ENCODE peak calls at places on chromosomes 5 and 9, in six cellular contexts. One of them, this sample, is unnamed.
A peak's percentile ranks its signal among the peaks of the same experiment; 100 is the strongest.

GRCh38 chr5:104018299-104018698 is 455.7 kb upstream of the NUDT12 start:
- DNase-seq in pons: no peak
- DNase-seq in mesothelial cell of epicardium: no peak
- DNase-seq in activated CD4-positive, alpha-beta T cell treated with anti-CD3 and anti-CD28 coated beads, Interleukin-2, amount 50 U/mL, for 1 hour: no peak
- DNase-seq in activated T-cell treated with anti-CD3 and anti-CD28 coated beads, Interleukin-2, amount 50 U/mL, for 24 hours: no peak
- DNase-seq in stimulated activated CD4-positive, alpha-beta T cell treated with anti-CD3 and anti-CD28 coated beads, Interleukin-15, amount 100 ng/mL, for 1 hour: no peak
- DNase-seq in this sample: no peak

GRCh38 chr9:31394040-31394473 is 990.4 kb upstream of the ACO1 start:
- DNase-seq in pons: no peak
- DNase-seq in mesothelial cell of epicardium: no peak
- DNase-seq in activated CD4-positive, alpha-beta T cell treated with anti-CD3 and anti-CD28 coated beads, Interleukin-2, amount 50 U/mL, for 1 hour: no peak
- DNase-seq in activated T-cell treated with anti-CD3 and anti-CD28 coated beads, Interleukin-2, amount 50 U/mL, for 24 hours: no peak
- DNase-seq in stimulated activated CD4-positive, alpha-beta T cell treated with anti-CD3 and anti-CD28 coated beads, Interleukin-15, amount 100 ng/mL, for 1 hour: no peak
- DNase-seq in this sample: no peak

GRCh38 chr9:81622471-81623245 is 66.7 kb downstream of the TLE1 start:
- DNase-seq in pons: no peak
- DNase-seq in mesothelial cell of epicardium: no peak
- DNase-seq in activated CD4-positive, alpha-beta T cell treated with anti-CD3 and anti-CD28 coated beads, Interleukin-2, amount 50 U/mL, for 1 hour: no peak
- DNase-seq in activated T-cell treated with anti-CD3 and anti-CD28 coated beads, Interleukin-2, amount 50 U/mL, for 24 hours: no peak
- DNase-seq in stimulated activated CD4-positive, alpha-beta T cell treated with anti-CD3 and anti-CD28 coated beads, Interleukin-15, amount 100 ng/mL, for 1 hour: no peak
- DNase-seq in this sample: no peak

GRCh38 chr5:20615888-20616563 is 628.0 kb upstream of the CDH18 start:
- DNase-seq in pons: no peak
- DNase-seq in mesothelial cell of epicardium: no peak
- DNase-seq in activated CD4-positive, alpha-beta T cell treated with anti-CD3 and anti-CD28 coated beads, Interleukin-2, amount 50 U/mL, for 1 hour: no peak
- DNase-seq in activated T-cell treated with anti-CD3 and anti-CD28 coated beads, Interleukin-2, amount 50 U/mL, for 24 hours: no peak
- DNase-seq in stimulated activated CD4-positive, alpha-beta T cell treated with anti-CD3 and anti-CD28 coated beads, Interleukin-15, amount 100 ng/mL, for 1 hour: no peak
- DNase-seq in this sample: no peak

GRCh38 chr5:161846731-161847130 is 1.2 kb upstream of the GABRA1 start:
- DNase-seq in pons: no peak
- DNase-seq in mesothelial cell of epicardium: no peak
- DNase-seq in activated CD4-positive, alpha-beta T cell treated with anti-CD3 and anti-CD28 coated beads, Interleukin-2, amount 50 U/mL, for 1 hour: no peak
- DNase-seq in activated T-cell treated with anti-CD3 and anti-CD28 coated beads, Interleukin-2, amount 50 U/mL, for 24 hours: no peak
- DNase-seq in stimulated activated CD4-positive, alpha-beta T cell treated with anti-CD3 and anti-CD28 coated beads, Interleukin-15, amount 100 ng/mL, for 1 hour: no peak
- DNase-seq in this sample: no peak

GRCh38 chr9:70101265-70101664 is 57.6 kb downstream of the MAMDC2 start:
- DNase-seq in pons: no peak
- DNase-seq in mesothelial cell of epicardium: no peak
- DNase-seq in activated CD4-positive, alpha-beta T cell treated with anti-CD3 and anti-CD28 coated beads, Interleukin-2, amount 50 U/mL, for 1 hour: no peak
- DNase-seq in activated T-cell treated with anti-CD3 and anti-CD28 coated beads, Interleukin-2, amount 50 U/mL, for 24 hours: no peak
- DNase-seq in stimulated activated CD4-positive, alpha-beta T cell treated with anti-CD3 and anti-CD28 coated beads, Interleukin-15, amount 100 ng/mL, for 1 hour: no peak
- DNase-seq in this sample: no peak

GRCh38 chr9:130713286-130713975 is 19.9 kb downstream of the EXOSC2 start:
- DNase-seq in pons: peak; percentile 52
- DNase-seq in mesothelial cell of epicardium: no peak
- DNase-seq in activated CD4-positive, alpha-beta T cell treated with anti-CD3 and anti-CD28 coated beads, Interleukin-2, amount 50 U/mL, for 1 hour: no peak
- DNase-seq in activated T-cell treated with anti-CD3 and anti-CD28 coated beads, Interleukin-2, amount 50 U/mL, for 24 hours: peak; percentile 41
- DNase-seq in stimulated activated CD4-positive, alpha-beta T cell treated with anti-CD3 and anti-CD28 coated beads, Interleukin-15, amount 100 ng/mL, for 1 hour: no peak
- DNase-seq in this sample: no peak

GRCh38 chr5:120655828-120656435 is 191.8 kb downstream of the PRR16 start:
- DNase-seq in pons: peak; percentile 23
- DNase-seq in mesothelial cell of epicardium: no peak
- DNase-seq in activated CD4-positive, alpha-beta T cell treated with anti-CD3 and anti-CD28 coated beads, Interleukin-2, amount 50 U/mL, for 1 hour: no peak
- DNase-seq in activated T-cell treated with anti-CD3 and anti-CD28 coated beads, Interleukin-2, amount 50 U/mL, for 24 hours: no peak
- DNase-seq in stimulated activated CD4-positive, alpha-beta T cell treated with anti-CD3 and anti-CD28 coated beads, Interleukin-15, amount 100 ng/mL, for 1 hour: no peak
- DNase-seq in this sample: no peak

GRCh38 chr5:176596689-176597416 is 13.1 kb downstream of the GPRIN1 start:
- DNase-seq in pons: no peak
- DNase-seq in mesothelial cell of epicardium: no peak
- DNase-seq in activated CD4-positive, alpha-beta T cell treated with anti-CD3 and anti-CD28 coated beads, Interleukin-2, amount 50 U/mL, for 1 hour: peak; percentile 68
- DNase-seq in activated T-cell treated with anti-CD3 and anti-CD28 coated beads, Interleukin-2, amount 50 U/mL, for 24 hours: peak; percentile 81
- DNase-seq in stimulated activated CD4-positive, alpha-beta T cell treated with anti-CD3 and anti-CD28 coated beads, Interleukin-15, amount 100 ng/mL, for 1 hour: peak; percentile 58
- DNase-seq in this sample: no peak

GRCh38 chr5:126138475-126139005 is 284.7 kb upstream of the GRAMD2B start:
- DNase-seq in pons: no peak
- DNase-seq in mesothelial cell of epicardium: no peak
- DNase-seq in activated CD4-positive, alpha-beta T cell treated with anti-CD3 and anti-CD28 coated beads, Interleukin-2, amount 50 U/mL, for 1 hour: no peak
- DNase-seq in activated T-cell treated with anti-CD3 and anti-CD28 coated beads, Interleukin-2, amount 50 U/mL, for 24 hours: no peak
- DNase-seq in stimulated activated CD4-positive, alpha-beta T cell treated with anti-CD3 and anti-CD28 coated beads, Interleukin-15, amount 100 ng/mL, for 1 hour: no peak
- DNase-seq in this sample: no peak

GRCh38 chr9:125486109-125486508 is 220.9 kb downstream of the MAPKAP1 start:
- DNase-seq in pons: no peak
- DNase-seq in mesothelial cell of epicardium: no peak
- DNase-seq in activated CD4-positive, alpha-beta T cell treated with anti-CD3 and anti-CD28 coated beads, Interleukin-2, amount 50 U/mL, for 1 hour: no peak
- DNase-seq in activated T-cell treated with anti-CD3 and anti-CD28 coated beads, Interleukin-2, amount 50 U/mL, for 24 hours: no peak
- DNase-seq in stimulated activated CD4-positive, alpha-beta T cell treated with anti-CD3 and anti-CD28 coated beads, Interleukin-15, amount 100 ng/mL, for 1 hour: no peak
- DNase-seq in this sample: no peak

GRCh38 chr9:92986175-92987110 is 39.1 kb downstream of the FGD3 start:
- DNase-seq in pons: peak; percentile 27
- DNase-seq in mesothelial cell of epicardium: no peak
- DNase-seq in activated CD4-positive, alpha-beta T cell treated with anti-CD3 and anti-CD28 coated beads, Interleukin-2, amount 50 U/mL, for 1 hour: peak; percentile 53
- DNase-seq in activated T-cell treated with anti-CD3 and anti-CD28 coated beads, Interleukin-2, amount 50 U/mL, for 24 hours: no peak
- DNase-seq in stimulated activated CD4-positive, alpha-beta T cell treated with anti-CD3 and anti-CD28 coated beads, Interleukin-15, amount 100 ng/mL, for 1 hour: no peak
- DNase-seq in this sample: peak; percentile 16

GRCh38 chr5:115579747-115580173 is 22.5 kb downstream of the TICAM2 start:
- DNase-seq in pons: no peak
- DNase-seq in mesothelial cell of epicardium: no peak
- DNase-seq in activated CD4-positive, alpha-beta T cell treated with anti-CD3 and anti-CD28 coated beads, Interleukin-2, amount 50 U/mL, for 1 hour: no peak
- DNase-seq in activated T-cell treated with anti-CD3 and anti-CD28 coated beads, Interleukin-2, amount 50 U/mL, for 24 hours: no peak
- DNase-seq in stimulated activated CD4-positive, alpha-beta T cell treated with anti-CD3 and anti-CD28 coated beads, Interleukin-15, amount 100 ng/mL, for 1 hour: no peak
- DNase-seq in this sample: no peak

GRCh38 chr9:108151161-108151586 is 661.6 kb upstream of the KLF4 start:
- DNase-seq in pons: no peak
- DNase-seq in mesothelial cell of epicardium: no peak
- DNase-seq in activated CD4-positive, alpha-beta T cell treated with anti-CD3 and anti-CD28 coated beads, Interleukin-2, amount 50 U/mL, for 1 hour: no peak
- DNase-seq in activated T-cell treated with anti-CD3 and anti-CD28 coated beads, Interleukin-2, amount 50 U/mL, for 24 hours: no peak
- DNase-seq in stimulated activated CD4-positive, alpha-beta T cell treated with anti-CD3 and anti-CD28 coated beads, Interleukin-15, amount 100 ng/mL, for 1 hour: no peak
- DNase-seq in this sample: no peak

GRCh38 chr5:50886657-50887056 is 220.2 kb downstream of the PARP8 start:
- DNase-seq in pons: no peak
- DNase-seq in mesothelial cell of epicardium: no peak
- DNase-seq in activated CD4-positive, alpha-beta T cell treated with anti-CD3 and anti-CD28 coated beads, Interleukin-2, amount 50 U/mL, for 1 hour: no peak
- DNase-seq in activated T-cell treated with anti-CD3 and anti-CD28 coated beads, Interleukin-2, amount 50 U/mL, for 24 hours: no peak
- DNase-seq in stimulated activated CD4-positive, alpha-beta T cell treated with anti-CD3 and anti-CD28 coated beads, Interleukin-15, amount 100 ng/mL, for 1 hour: no peak
- DNase-seq in this sample: no peak

GRCh38 chr5:72661405-72661804 is 154.2 kb upstream of the ZNF366 start:
- DNase-seq in pons: no peak
- DNase-seq in mesothelial cell of epicardium: no peak
- DNase-seq in activated CD4-positive, alpha-beta T cell treated with anti-CD3 and anti-CD28 coated beads, Interleukin-2, amount 50 U/mL, for 1 hour: no peak
- DNase-seq in activated T-cell treated with anti-CD3 and anti-CD28 coated beads, Interleukin-2, amount 50 U/mL, for 24 hours: no peak
- DNase-seq in stimulated activated CD4-positive, alpha-beta T cell treated with anti-CD3 and anti-CD28 coated beads, Interleukin-15, amount 100 ng/mL, for 1 hour: no peak
- DNase-seq in this sample: no peak

GRCh38 chr5:175872287-175873089 is 1.1 kb downstream of the CPLX2 start:
- DNase-seq in pons: no peak
- DNase-seq in mesothelial cell of epicardium: no peak
- DNase-seq in activated CD4-positive, alpha-beta T cell treated with anti-CD3 and anti-CD28 coated beads, Interleukin-2, amount 50 U/mL, for 1 hour: no peak
- DNase-seq in activated T-cell treated with anti-CD3 and anti-CD28 coated beads, Interleukin-2, amount 50 U/mL, for 24 hours: no peak
- DNase-seq in stimulated activated CD4-positive, alpha-beta T cell treated with anti-CD3 and anti-CD28 coated beads, Interleukin-15, amount 100 ng/mL, for 1 hour: no peak
- DNase-seq in this sample: no peak

GRCh38 chr5:39256472-39256871 is 37.1 kb upstream of the FYB1 start:
- DNase-seq in pons: no peak
- DNase-seq in mesothelial cell of epicardium: no peak
- DNase-seq in activated CD4-positive, alpha-beta T cell treated with anti-CD3 and anti-CD28 coated beads, Interleukin-2, amount 50 U/mL, for 1 hour: no peak
- DNase-seq in activated T-cell treated with anti-CD3 and anti-CD28 coated beads, Interleukin-2, amount 50 U/mL, for 24 hours: no peak
- DNase-seq in stimulated activated CD4-positive, alpha-beta T cell treated with anti-CD3 and anti-CD28 coated beads, Interleukin-15, amount 100 ng/mL, for 1 hour: no peak
- DNase-seq in this sample: no peak